ENCODE peak calls at places on chromosome 13, in six cellular contexts. C, R, Q, H, Y and X are unnamed samples.
A peak's percentile ranks its signal among the peaks of the same experiment; 100 is the strongest.

GRCh38 chr13:95075506-95075905 is 225.7 kb downstream of the ABCC4 start:
- DNase-seq in C (no peak), Q (no peak), Y (no peak), R (no peak), H (no peak), X (no peak)

GRCh38 chr13:41603917-41604316 is 146.6 kb downstream of the RGCC start:
- DNase-seq in C (no peak), R (no peak), Q (peak; percentile 57), H (no peak), Y (no peak), X (peak; percentile 78)

GRCh38 chr13:31204592-31204991 is 4.8 kb downstream of the B3GLCT start:
- DNase-seq in Y (no peak), R (no peak), C (no peak), Q (peak; percentile 14), H (no peak), X (peak; percentile 90)

GRCh38 chr13:92530364-92530763 is 696.2 kb upstream of the GPC6 start:
- DNase-seq in C (no peak), H (no peak), R (no peak), Y (no peak), Q (no peak), X (no peak)

GRCh38 chr13:44364601-44365000 is 9.0 kb upstream of the SERP2 start:
- DNase-seq in Q (peak; percentile 57), R (no peak), Y (no peak), H (no peak), C (no peak), X (no peak)

GRCh38 chr13:112689498-112690241 is at the start of gene ATP11A:
- DNase-seq in R (peak; percentile 90), Q (peak; percentile 78), H (peak; percentile 97), C (peak; percentile 98), Y (no peak), X (peak; percentile 94)

GRCh38 chr13:48602296-48603040 is 51.3 kb upstream of the CYSLTR2 start:
- DNase-seq in R (no peak), Q (no peak), C (no peak), H (no peak), Y (no peak), X (no peak)

GRCh38 chr13:28723806-28724205 is 5.0 kb upstream of the SLC46A3 start:
- DNase-seq in Q (no peak), R (no peak), Y (no peak), H (peak; percentile 71), C (no peak), X (no peak)

GRCh38 chr13:69580255-69580654 is 527.4 kb upstream of the ATXN8OS start:
- DNase-seq in R (no peak), Y (no peak), H (no peak), Q (no peak), C (no peak), X (no peak)

GRCh38 chr13:70249332-70250064 is 141.2 kb upstream of the KLHL1 start:
- DNase-seq in H (no peak), C (no peak), R (no peak), Q (peak; percentile 55), Y (no peak), X (no peak)

DNA sequence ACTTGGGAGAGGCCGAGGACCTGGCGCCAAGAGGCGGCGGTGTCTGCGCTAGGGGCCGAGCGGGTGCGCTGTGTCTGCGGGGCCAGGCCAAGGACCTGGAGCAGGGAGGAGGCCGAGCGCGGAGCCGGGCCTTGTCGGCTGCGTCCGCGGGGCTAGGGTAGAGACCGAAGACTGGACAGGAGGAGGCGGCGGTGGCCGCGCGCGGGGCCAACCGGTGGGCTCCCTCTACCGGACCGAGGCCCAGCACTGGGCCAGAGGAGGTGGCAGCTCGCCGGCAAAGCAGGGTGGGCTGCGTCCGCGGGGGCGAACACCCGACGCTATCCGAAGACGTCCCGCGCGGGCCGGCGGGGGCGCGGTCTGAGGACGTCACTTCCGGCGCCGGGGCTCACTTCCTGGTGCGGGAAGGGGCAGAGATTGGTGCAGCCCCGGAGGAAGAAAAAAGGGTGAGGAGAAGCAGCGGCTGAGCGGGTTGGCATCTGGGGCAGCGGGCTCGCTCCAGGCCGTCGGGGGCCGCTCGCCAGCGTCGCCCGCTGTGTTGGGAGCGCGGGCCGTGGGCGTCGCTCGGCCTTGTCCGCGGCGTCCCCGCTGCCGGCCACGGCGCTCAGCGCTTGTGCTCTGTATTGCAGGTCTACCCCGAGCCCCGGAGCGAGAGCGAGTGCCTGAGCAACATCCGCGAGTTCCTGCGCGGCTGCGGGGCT is 38.3 kb downstream of the ARHGEF7 start:
- DNase-seq in C (peak; percentile 99), R (peak; percentile 96), Q (peak; percentile 90), H (peak; percentile 97), Y (peak; percentile 93), X (peak; percentile 95)
- TF ChIP-seq POLR2A in C (peak; percentile 61), R (peak; percentile 80), Q (peak; percentile 72), H (no peak), Y (peak; percentile 74), X (peak; percentile 94)

GRCh38 chr13:80338781-80339577 is 1.9 kb downstream of the SPRY2 start:
- DNase-seq in Q (peak; percentile 61), R (peak; percentile 76), H (peak; percentile 89), Y (peak; percentile 93), C (peak; percentile 94), X (peak; percentile 68)
- TF ChIP-seq POLR2A in Q (no peak), R (no peak), H (no peak), Y (no peak), C (no peak), X (no peak)

DNA sequence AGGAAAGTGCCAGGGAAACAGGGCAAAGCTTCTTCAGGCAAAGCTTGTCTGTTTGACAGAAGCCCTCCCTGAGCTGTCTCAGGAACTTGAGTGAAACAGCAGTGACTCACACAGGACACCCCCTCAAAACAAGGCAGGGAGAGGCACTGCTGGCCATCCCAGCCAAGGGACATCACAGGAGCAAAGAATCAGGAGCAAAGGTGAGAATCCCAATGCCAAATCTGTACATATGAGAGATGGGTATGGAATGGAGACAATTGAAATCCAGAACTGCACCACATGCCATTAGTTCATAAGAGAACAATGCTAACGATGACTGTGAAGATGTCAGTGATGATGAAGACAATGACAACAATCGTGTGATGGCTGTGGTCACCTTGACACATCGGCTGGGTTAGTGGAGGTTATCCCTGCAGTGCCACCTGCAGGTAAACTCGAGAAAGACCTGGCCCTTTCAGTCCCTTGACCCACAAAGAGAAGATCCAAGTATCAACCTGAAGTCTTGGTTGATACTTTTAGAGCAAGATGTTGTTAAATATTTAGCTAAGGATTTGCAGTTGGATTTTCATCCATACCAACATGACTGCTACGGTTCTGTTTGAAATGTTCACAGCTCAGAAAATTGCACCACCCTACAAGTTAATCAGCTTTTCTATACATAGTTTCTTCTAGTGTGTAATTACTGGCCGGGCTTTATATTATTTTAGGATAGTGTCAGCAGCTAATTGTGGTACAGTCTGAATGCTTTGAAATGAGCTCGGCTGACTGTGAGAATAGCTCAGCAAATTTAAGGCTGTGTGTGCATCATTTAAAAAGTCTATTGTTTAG is 42.0 kb upstream of the IPO5 start:
- DNase-seq in R (no peak), Q (peak; percentile 36), C (no peak), H (no peak), Y (no peak), X (peak; percentile 28)
- TF ChIP-seq POLR2A in R (no peak), Q (no peak), C (no peak), H (no peak), Y (no peak), X (no peak)

GRCh38 chr13:102395174-102395573 is 6.7 kb downstream of the FGF14 start:
- DNase-seq in H (no peak), Q (no peak), C (no peak), R (no peak), Y (no peak), X (no peak)

GRCh38 chr13:102399791-102400618 is 1.8 kb downstream of the FGF14 start:
- DNase-seq in Y (no peak), Q (no peak), H (peak; percentile 75), R (peak; percentile 46), C (peak; percentile 86), X (no peak)

GRCh38 chr13:102392810-102393209 is 9.0 kb downstream of the FGF14 start:
- DNase-seq in C (no peak), H (no peak), R (no peak), Y (no peak), Q (no peak), X (no peak)

GRCh38 chr13:102395939-102396338 is 5.9 kb downstream of the FGF14 start:
- DNase-seq in C (no peak), R (no peak), Q (no peak), Y (no peak), H (no peak), X (peak; percentile 2)

DNA sequence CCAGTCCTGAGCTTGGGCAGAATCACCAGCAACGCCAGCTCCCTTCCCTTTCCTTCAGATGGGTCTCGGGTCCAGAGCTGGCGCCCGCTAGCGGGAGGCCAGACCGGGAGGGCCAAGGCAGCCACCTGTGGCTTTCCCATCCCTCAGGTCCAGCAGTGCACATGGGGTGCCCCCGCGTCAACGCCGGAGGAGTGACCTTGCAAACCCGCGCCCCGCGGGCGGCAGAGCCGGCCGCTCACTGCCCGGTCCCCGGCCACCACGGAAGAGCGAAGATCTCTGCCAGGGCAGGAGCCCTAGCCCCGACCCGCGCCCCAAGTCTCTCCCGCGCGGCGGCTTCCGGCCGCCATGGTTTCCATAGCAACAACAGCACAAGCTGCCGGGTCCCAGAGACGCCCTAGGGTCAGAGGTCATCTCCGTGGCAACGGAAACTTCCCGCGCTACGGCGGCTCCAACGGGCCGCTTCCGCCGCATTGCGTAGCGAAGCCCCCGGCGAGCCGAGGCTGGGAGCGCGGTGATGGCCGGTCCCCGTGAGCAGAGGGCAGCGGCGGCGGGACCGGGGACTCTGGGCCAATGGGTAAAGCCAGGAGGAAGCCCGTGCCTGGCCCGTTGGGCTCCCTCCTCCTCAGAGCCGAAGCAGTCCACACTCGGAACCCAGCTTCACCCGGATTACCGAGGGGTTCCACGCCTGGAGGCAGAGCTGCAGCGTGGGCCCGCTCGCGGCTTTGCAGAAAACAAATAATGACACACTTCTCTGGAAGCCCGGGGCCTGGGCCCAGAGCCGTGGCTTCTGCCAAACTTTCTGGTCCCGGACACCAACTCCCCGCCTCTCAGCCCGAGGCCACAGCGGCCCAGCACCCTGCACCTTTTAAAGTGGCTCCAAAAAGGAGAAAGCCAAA is 7.4 kb downstream of the FGF14 start:
- DNase-seq in Q (peak; percentile 86), R (peak; percentile 91), H (peak; percentile 96), C (peak; percentile 98), Y (peak; percentile 93), X (peak; percentile 94)
- TF ChIP-seq POLR2A in Q (no peak), R (no peak), H (no peak), C (no peak), Y (peak; percentile 13), X (peak; percentile 66)

GRCh38 chr13:22789027-22789593 is 391.7 kb upstream of the SGCG start:
- DNase-seq in Y (no peak), Q (no peak), R (no peak), C (no peak), H (no peak), X (no peak)
- TF ChIP-seq POLR2A in Y (no peak), Q (no peak), R (no peak), C (no peak), H (no peak), X (no peak)